ENCODE peak calls at places on chromosomes 4 and X, in four cellular contexts. F is T-helper 2 cell, E is T-helper 1 cell, Y is HTR-8/SVneo. R is an unnamed sample.
A peak's percentile ranks its signal among the peaks of the same experiment; 100 is the strongest.

GRCh38 chr4:142534994-142535393 is 311.1 kb downstream of the INPP4B start:
- DNase-seq in F (no peak), E (no peak), Y (no peak), R (no peak)

GRCh38 chrX:1763294-1763693 is 148.4 kb downstream of the ASMT start:
- DNase-seq in F (no peak), E (no peak), Y (no peak), R (no peak)

GRCh38 chrX:131217878-131218486 is 71.1 kb downstream of the IGSF1 start:
- DNase-seq in F (no peak), E (no peak), Y (no peak), R (no peak)

GRCh38 chr4:150297861-150298474 is 219.7 kb downstream of the DCLK2 start:
- DNase-seq in F (no peak), E (no peak), Y (peak; percentile 27), R (peak; percentile 12)

GRCh38 chr4:45621926-45622325 is 501.9 kb downstream of the GABRG1 start:
- DNase-seq in F (no peak), E (no peak), Y (peak; percentile 36), R (no peak)

GRCh38 chrX:120485562-120486520 is 16.7 kb upstream of the LAMP2 start:
- DNase-seq in F (peak; percentile 22), E (peak; percentile 28), Y (peak; percentile 22), R (peak; percentile 49)

GRCh38 chr4:145487626-145488025 is 6.0 kb downstream of the SMAD1 start:
- DNase-seq in F (no peak), E (no peak), Y (no peak), R (no peak)

GRCh38 chrX:111100191-111100590 is 4.2 kb downstream of the PAK3 start:
- DNase-seq in F (no peak), E (no peak), Y (peak; percentile 5), R (peak; percentile 23)

GRCh38 chr4:22179124-22179874 is 230.7 kb upstream of the KCNIP4 start:
- DNase-seq in F (no peak), E (no peak), Y (peak; percentile 57), R (no peak)

GRCh38 chr4:88659061-88659889 is 38.4 kb downstream of the NAP1L5 start:
- DNase-seq in F (no peak), E (no peak), Y (peak; percentile 35), R (peak; percentile 6)

GRCh38 chr4:10333942-10334341 is 123.3 kb downstream of the ZNF518B start:
- DNase-seq in F (no peak), E (no peak), Y (no peak), R (no peak)

GRCh38 chrX:50853399-50853798 is 39.4 kb upstream of the SHROOM4 start:
- DNase-seq in F (no peak), E (no peak), Y (no peak), R (no peak)

GRCh38 chrX:70260104-70260503 is at the start of gene P2RY4:
- DNase-seq in F (no peak), E (no peak), Y (no peak), R (no peak)

GRCh38 chr4:96293806-96294205 is 453.9 kb downstream of the PDHA2 start:
- DNase-seq in F (no peak), E (no peak), Y (no peak), R (no peak)

GRCh38 chr4:177442623-177443155 is 452 bp upstream of the AGA start:
- DNase-seq in F (no peak), E (no peak), Y (no peak), R (no peak)

GRCh38 chr4:147518846-147519767 is 38.2 kb downstream of the EDNRA start:
- DNase-seq in F (peak; percentile 8), E (no peak), Y (peak; percentile 44), R (peak; percentile 5)